ENCODE peak calls at places on chromosome 12, in four cellular contexts. Y is NCI-H1417; D is COLO829; Q is stimulated activated CD8-positive, alpha-beta memory T cell treated with anti-CD3 and anti-CD28 coated beads, Interleukin-2, amount 100 ng/mL, for 48 hours. F is an unnamed sample.
A peak's percentile ranks its signal among the peaks of the same experiment; 100 is the strongest.

GRCh38 chr12:29396774-29397173 is 15.8 kb upstream of the ERGIC2 start:
- DNase-seq in Y (no peak), D (no peak), Q (no peak), F (no peak)

GRCh38 chr12:22678175-22678574 is 53.2 kb downstream of the ETNK1 start:
- DNase-seq in D (no peak), Y (no peak), Q (no peak), F (no peak)

GRCh38 chr12:80692114-80692513 is 15.3 kb upstream of the MYF6 start:
- DNase-seq in Q (no peak), Y (no peak), D (no peak), F (no peak)

GRCh38 chr12:128008341-128008740 is 258.6 kb upstream of the TMEM132C start:
- DNase-seq in Q (no peak), Y (no peak), D (no peak), F (no peak)

GRCh38 chr12:11724888-11725310 is 75.4 kb downstream of the ETV6 start:
- DNase-seq in Y (no peak), Q (no peak), D (no peak), F (no peak)

GRCh38 chr12:51262758-51263177 is 7.4 kb downstream of the SMAGP start:
- DNase-seq in Q (peak; percentile 24), D (no peak), Y (no peak), F (no peak)

GRCh38 chr12:122830517-122831214 is 4.6 kb upstream of the HIP1R start:
- DNase-seq in D (no peak), Q (no peak), Y (no peak), F (no peak)

GRCh38 chr12:3725267-3726115 is 27.4 kb downstream of the CRACR2A start:
- DNase-seq in Y (no peak), D (no peak), Q (no peak), F (no peak)

GRCh38 chr12:1642513-1642912 is 13.5 kb downstream of the WNT5B start:
- DNase-seq in Y (no peak), Q (no peak), D (no peak), F (no peak)

GRCh38 chr12:42143401-42144173 is 1.1 kb downstream of the GXYLT1 start:
- DNase-seq in Q (no peak), Y (peak; percentile 35), D (peak; percentile 36), F (no peak)

GRCh38 chr12:78760906-78761305 is 103.7 kb upstream of the SYT1 start:
- DNase-seq in Q (no peak), Y (no peak), D (no peak), F (no peak)

GRCh38 chr12:71938728-71939385 is at the start of gene TPH2:
- DNase-seq in Y (no peak), D (peak; percentile 51), Q (peak; percentile 30), F (peak; percentile 33)

GRCh38 chr12:19129121-19129485 is 430 bp upstream of the PLEKHA5 start:
- DNase-seq in Q (no peak), D (no peak), Y (no peak), F (no peak)

GRCh38 chr12:7130791-7131501 is 775 bp downstream of the CLSTN3 start:
- DNase-seq in D (peak; percentile 32), Q (no peak), Y (peak; percentile 26), F (peak; percentile 38)

GRCh38 chr12:128009108-128009507 is 257.9 kb upstream of the TMEM132C start:
- DNase-seq in D (no peak), Q (no peak), Y (no peak), F (no peak)

GRCh38 chr12:124567673-124568373 is 411 bp upstream of the NCOR2 start:
- DNase-seq in Q (peak; percentile 68), Y (peak; percentile 98), D (peak; percentile 86), F (peak; percentile 85)

F was measured in stimulated activated effector memory CD8-positive, alpha-beta T cell treated with anti-CD3 and anti-CD28 coated beads, Interleukin-12 subunit alpha, Interleukin-12 subunit beta, amount 100 ng/mL, for 72 hours.